ENCODE peak calls at places on chromosome 18, in four cellular contexts. L, F, Y and V are unnamed samples.

GRCh38 chr18:6718255-6718654 is 11.3 kb upstream of the ARHGAP28 start:
- DNase-seq in Y (no peak), L (no peak), F (no peak), V (no peak)

GRCh38 chr18:63897072-63897471 is 9.6 kb downstream of the SERPINB2 start:
- DNase-seq in L (no peak), Y (no peak), F (no peak), V (no peak)

GRCh38 chr18:52950153-52950552 is 610.2 kb downstream of the DCC start:
- DNase-seq in F (no peak), L (no peak), Y (no peak), V (no peak)

GRCh38 chr18:50468802-50469201 is 91.1 kb upstream of the MAPK4 start:
- DNase-seq in F (no peak), Y (no peak), L (no peak), V (no peak)

GRCh38 chr18:79527656-79528055 is 131.9 kb downstream of the NFATC1 start:
- DNase-seq in F (no peak), L (no peak), Y (peak; percentile 21), V (no peak)

GRCh38 chr18:28834889-28835288 is 658.0 kb upstream of the CDH2 start:
- DNase-seq in Y (peak; percentile 31), F (no peak), L (no peak), V (peak; percentile 8)

GRCh38 chr18:25814841-25815458 is 275.5 kb downstream of the SS18 start:
- DNase-seq in L (no peak), F (no peak), Y (no peak), V (no peak)

GRCh38 chr18:34219651-34220050 is 5.1 kb downstream of the NOL4 start:
- DNase-seq in F (no peak), Y (peak; percentile 67), L (no peak), V (no peak)

GRCh38 chr18:10406172-10406663 is 48.2 kb upstream of the APCDD1 start:
- DNase-seq in Y (no peak), F (no peak), L (no peak), V (no peak)

GRCh38 chr18:29007986-29008654 is 831.2 kb upstream of the CDH2 start:
- DNase-seq in Y (no peak), F (no peak), L (no peak), V (no peak)

GRCh38 chr18:63427566-63427965 is 5.3 kb upstream of the VPS4B start:
- DNase-seq in F (no peak), L (no peak), Y (no peak), V (no peak)

GRCh38 chr18:35268811-35269210 is 21.2 kb downstream of the ZSCAN30 start:
- DNase-seq in F (no peak), L (no peak), Y (no peak), V (no peak)

GRCh38 chr18:42706618-42707017 is 408.9 kb downstream of the RIT2 start:
- DNase-seq in F (no peak), Y (no peak), L (no peak), V (no peak)

GRCh38 chr18:499351-500229 is 911 bp downstream of the COLEC12 start:
- DNase-seq in F (peak; percentile 21), Y (no peak), L (peak; percentile 82), V (peak; percentile 19)

GRCh38 chr18:62030091-62030985 is 137.5 kb upstream of the RNF152 start:
- DNase-seq in Y (no peak), L (no peak), F (no peak), V (no peak)

GRCh38 chr18:9653390-9653789 is 39.0 kb upstream of the PPP4R1 start:
- DNase-seq in L (no peak), F (no peak), Y (peak; percentile 79), V (no peak)

GRCh38 chr18:45874501-45875184 is 49.2 kb downstream of the SIGLEC15 start:
- DNase-seq in Y (no peak), F (no peak), L (no peak), V (no peak)

GRCh38 chr18:53971331-53971730 is 253.1 kb downstream of the MBD2 start:
- DNase-seq in L (peak; percentile 87), F (no peak), Y (no peak), V (no peak)

GRCh38 chr18:22490429-22490846 is 72.7 kb upstream of the CTAGE1 start:
- DNase-seq in Y (no peak), L (no peak), F (no peak), V (peak; percentile 12)

GRCh38 chr18:63258749-63259580 is 60.6 kb downstream of the BCL2 start:
- DNase-seq in Y (no peak), L (no peak), F (no peak), V (no peak)

GRCh38 chr18:54388203-54389142 is 30.8 kb downstream of the C18orf54 start:
- DNase-seq in F (no peak), L (peak; percentile 90), Y (no peak), V (peak; percentile 62)

GRCh38 chr18:10006261-10006903 is 92.6 kb downstream of the VAPA start:
- DNase-seq in F (no peak), Y (no peak), L (no peak), V (no peak)

GRCh38 chr18:75250471-75250821 is 39.8 kb downstream of the TSHZ1 start:
- DNase-seq in Y (no peak), F (no peak), L (no peak), V (no peak)

GRCh38 chr18:70322928-70323327 is 34.1 kb downstream of the SOCS6 start:
- DNase-seq in Y (no peak), L (no peak), F (no peak), V (peak; percentile 48)

GRCh38 chr18:11323359-11323819 is 174.0 kb upstream of the PIEZO2 start:
- DNase-seq in Y (no peak), L (peak; percentile 86), F (no peak), V (peak; percentile 31)

GRCh38 chr18:38690626-38691025 is 1125.0 kb upstream of the CELF4 start:
- DNase-seq in Y (no peak), F (no peak), L (no peak), V (no peak)

GRCh38 chr18:35616664-35617423 is 35.3 kb downstream of the GALNT1 start:
- DNase-seq in F (no peak), Y (no peak), L (peak; percentile 82), V (peak; percentile 71)

GRCh38 chr18:35460719-35461118 is 37.0 kb downstream of the INO80C start:
- DNase-seq in F (no peak), L (no peak), Y (no peak), V (no peak)

GRCh38 chr18:44713435-44713834 is 32.7 kb downstream of the SETBP1 start:
- DNase-seq in Y (no peak), F (no peak), L (no peak), V (no peak)

GRCh38 chr18:51890762-51891161 is 449.2 kb upstream of the DCC start:
- DNase-seq in Y (no peak), F (no peak), L (no peak), V (no peak)

GRCh38 chr18:59233017-59233410 is 13.1 kb downstream of the GRP start:
- DNase-seq in F (no peak), Y (no peak), L (no peak), V (no peak)

GRCh38 chr18:76495435-76496199 is 575 bp upstream of the ZNF516 start:
- DNase-seq in F (peak; percentile 57), L (peak; percentile 70), Y (no peak), V (peak; percentile 34)

GRCh38 chr18:26470011-26470637 is 78.2 kb downstream of the KCTD1 start:
- DNase-seq in Y (no peak), F (no peak), L (no peak), V (no peak)

GRCh38 chr18:62486290-62486964 is 36.4 kb upstream of the ZCCHC2 start:
- DNase-seq in Y (no peak), L (no peak), F (no peak), V (peak; percentile 27)

GRCh38 chr18:55323051-55323994 is 264.7 kb downstream of the TCF4 start:
- DNase-seq in Y (no peak), F (no peak), L (no peak), V (no peak)

GRCh38 chr18:74436158-74436755 is 20.9 kb downstream of the DIPK1C start:
- DNase-seq in L (no peak), F (no peak), Y (no peak), V (no peak)

DNA sequence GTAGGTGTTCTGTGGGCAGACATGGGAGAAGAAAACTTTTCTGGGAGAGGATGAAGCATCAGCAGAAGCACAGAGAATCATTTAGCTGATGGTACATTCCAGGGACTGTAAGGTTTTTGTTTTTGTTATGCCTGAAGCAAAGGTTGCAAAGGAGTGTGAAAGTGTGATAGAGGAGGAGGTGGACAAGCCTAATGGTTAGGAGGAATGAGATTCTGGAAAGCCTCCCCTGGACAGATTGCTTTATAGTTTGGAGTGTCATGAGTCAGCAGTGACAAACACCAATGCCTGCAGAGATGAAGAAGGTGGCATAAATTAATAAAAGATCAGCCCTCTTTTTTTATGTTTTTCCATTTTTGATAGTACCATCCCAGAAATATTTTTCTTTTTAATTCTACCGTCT is 171.6 kb upstream of the BOD1L2 start:
- DNase-seq in Y (no peak), L (no peak), F (no peak), V (no peak)
- H3K27ac ChIP-seq in Y (no peak overlapping the region), L (no peak overlapping the region), F (no peak overlapping the region), V (no peak overlapping the region)

GRCh38 chr18:47844828-47845227 is 85.6 kb downstream of the SMAD2 start:
- DNase-seq in Y (no peak), F (no peak), L (no peak), V (no peak)

GRCh38 chr18:47847635-47848034 is 82.8 kb downstream of the SMAD2 start:
- DNase-seq in Y (no peak), L (no peak), F (no peak), V (no peak)

DNA sequence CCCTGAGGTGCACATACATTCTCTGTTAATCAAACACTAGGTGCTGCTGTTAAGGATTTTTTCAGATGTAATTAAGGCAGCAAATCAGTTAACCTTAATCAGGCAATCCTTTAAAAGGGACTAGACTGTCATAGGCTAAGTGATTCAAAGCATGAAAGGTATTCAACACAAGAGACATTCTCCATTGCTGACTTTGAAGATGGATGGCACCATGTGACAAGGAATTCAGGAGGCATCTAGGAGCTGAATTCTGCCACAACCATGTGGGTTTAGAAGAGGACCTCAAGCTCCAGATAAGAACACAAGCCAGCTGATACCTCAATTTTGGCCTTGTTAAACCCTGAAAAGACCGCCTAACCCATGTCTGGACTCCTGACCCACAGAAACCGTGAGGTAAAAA is 84.0 kb downstream of the SMAD2 start:
- DNase-seq in F (no peak), L (no peak), Y (no peak), V (no peak)
- H3K27ac ChIP-seq in F (no peak overlapping the region), L (no peak overlapping the region), Y (no peak overlapping the region), V (peak overlapping the region; percentile 45)

DNA sequence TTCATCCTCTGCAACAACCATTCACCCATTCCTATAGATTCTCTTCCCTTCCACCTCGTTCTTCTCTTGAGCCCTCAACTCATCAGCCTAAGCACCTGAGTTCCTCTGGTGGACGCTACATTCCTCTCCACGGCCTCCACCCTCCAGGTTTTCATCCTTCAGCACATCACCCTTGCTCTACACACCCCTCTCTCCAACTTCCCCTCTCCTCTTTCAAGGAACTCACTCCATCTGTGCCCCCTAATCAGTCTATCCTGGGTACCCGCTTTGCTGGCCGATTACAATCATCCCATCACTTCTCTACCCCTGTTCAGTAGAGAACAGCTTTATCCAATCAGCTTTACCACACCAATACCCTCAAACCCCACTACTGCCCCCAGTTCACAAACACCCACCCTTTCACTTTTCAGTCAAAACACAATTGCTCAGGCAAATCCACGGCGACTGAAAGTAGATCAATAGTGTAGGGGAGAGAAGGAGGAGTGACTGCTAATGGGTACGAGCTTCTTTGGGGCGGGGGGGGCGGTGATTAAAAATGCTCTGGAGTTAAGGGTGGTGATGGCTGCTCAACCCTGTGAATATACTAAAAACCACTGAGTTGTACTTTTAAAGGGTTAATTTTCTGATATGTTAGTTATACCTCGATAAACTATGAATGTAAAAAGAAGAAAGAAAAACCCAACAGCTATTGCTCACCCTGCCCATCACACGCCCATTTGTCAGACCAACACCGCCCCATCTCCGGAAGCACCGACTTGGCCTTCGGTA is 857 bp downstream of the DYM start:
- DNase-seq in Y (no peak), L (no peak), F (no peak), V (no peak)
- H3K27ac ChIP-seq in Y (no peak overlapping the region), L (no peak overlapping the region), F (peak overlapping the region; percentile 93), V (peak overlapping the region; percentile 94)

GRCh38 chr18:57776354-57776753 is 26.8 kb downstream of the ATP8B1 start:
- DNase-seq in Y (no peak), F (no peak), L (no peak), V (no peak)
- H3K27ac ChIP-seq in Y (no peak overlapping the region), F (peak overlapping the region; percentile 21), L (no peak overlapping the region), V (peak overlapping the region; percentile 62)